ENCODE peak calls at places on chromosomes 3 and 15, in four cellular contexts. X, E, T and J are unnamed samples. For H3K27me3 and H3K36me3, the result is how much of the 10 kb centered on the place peaks cover.

GRCh38 chr3:63324621-63325020 is 46.5 kb downstream of the SYNPR start:
- DNase-seq in X (no peak), E (no peak), T (no peak), J (no peak)

GRCh38 chr3:154060606-154061380 is 60.4 kb upstream of the ARHGEF26 start:
- DNase-seq in X (no peak), E (no peak), T (no peak), J (no peak)

GRCh38 chr15:55337160-55337559 is 18.1 kb downstream of the PIGB start:
- DNase-seq in X (no peak), E (no peak), T (no peak), J (no peak)

GRCh38 chr3:176075491-176075890 is 1121.8 kb downstream of the TBL1XR1 start:
- DNase-seq in X (no peak), E (no peak), T (no peak), J (no peak)

GRCh38 chr15:43911235-43911661 is 84.4 kb downstream of the WDR76 start:
- DNase-seq in X (no peak), E (no peak), T (no peak), J (no peak)

GRCh38 chr15:81327526-81327925 is 3.6 kb upstream of the STARD5 start:
- DNase-seq in X (no peak), E (no peak), T (no peak), J (no peak)

GRCh38 chr3:22496641-22497040 is 706.5 kb upstream of the UBE2E2 start:
- DNase-seq in X (no peak), E (no peak), T (no peak), J (no peak)

GRCh38 chr3:111924283-111924682 is 54.5 kb upstream of the ABHD10 start:
- DNase-seq in X (no peak), E (peak), T (peak), J (peak)

GRCh38 chr3:171055336-171056178 is 29.0 kb upstream of the SLC2A2 start:
- DNase-seq in X (no peak), E (no peak), T (no peak), J (no peak)

GRCh38 chr3:155332668-155333160 is 39.2 kb upstream of the STRIT1 start:
- DNase-seq in X (no peak), E (no peak), T (no peak), J (no peak)

GRCh38 chr3:197203714-197204146 is 94.7 kb downstream of the DLG1 start:
- DNase-seq in X (no peak), E (no peak), T (no peak), J (no peak)

GRCh38 chr15:32642667-32643425 is 1.3 kb downstream of the SCG5 start:
- DNase-seq in X (no peak), E (no peak), T (no peak), J (no peak)

GRCh38 chr3:157263027-157263426 is 103.1 kb upstream of the CCNL1 start:
- DNase-seq in X (no peak), E (no peak), T (no peak), J (no peak)

GRCh38 chr3:12996181-12996506 is 77.1 kb downstream of the IQSEC1 start:
- DNase-seq in X (no peak), E (no peak), T (no peak), J (no peak)

GRCh38 chr3:123405021-123405420 is 43.9 kb downstream of the ADCY5 start:
- DNase-seq in X (no peak), E (no peak), T (no peak), J (no peak)

GRCh38 chr3:29436612-29437313 is 155.9 kb downstream of the RBMS3 start:
- DNase-seq in X (no peak), E (no peak), T (no peak), J (no peak)

GRCh38 chr3:30835667-30836066 is 58.8 kb downstream of the GADL1 start:
- DNase-seq in X (no peak), E (no peak), T (no peak), J (no peak)

GRCh38 chr3:13190376-13190762 is 117.1 kb upstream of the IQSEC1 start:
- DNase-seq in X (no peak), E (no peak), T (no peak), J (no peak)

GRCh38 chr3:138206196-138206595 is 19.1 kb downstream of the ARMC8 start:
- DNase-seq in X (no peak), E (no peak), T (no peak), J (no peak)

GRCh38 chr3:194874206-194874605 is 188.5 kb downstream of the FAM43A start:
- DNase-seq in X (no peak), E (no peak), T (no peak), J (no peak)

GRCh38 chr3:188319569-188319968 is 165.6 kb downstream of the LPP start:
- DNase-seq in X (no peak), E (no peak), T (no peak), J (no peak)

GRCh38 chr15:31332020-31332680 is 5.5 kb downstream of the KLF13 start:
- DNase-seq in X (no peak), E (no peak), T (no peak), J (no peak)

GRCh38 chr3:16927485-16927884 is 42.7 kb downstream of the PLCL2 start:
- DNase-seq in X (no peak), E (no peak), T (no peak), J (no peak)

GRCh38 chr3:16174389-16174788 is at the start of gene GALNT15:
- DNase-seq in X (no peak), E (peak), T (peak), J (peak)

GRCh38 chr15:63999177-63999576 is 47.1 kb downstream of the DAPK2 start:
- DNase-seq in X (no peak), E (no peak), T (no peak), J (no peak)

GRCh38 chr3:141370065-141370533 is 1.8 kb downstream of the ZBTB38 start:
- DNase-seq in X (peak), E (no peak), T (peak), J (peak)

GRCh38 chr3:157136647-157137387 is 23.1 kb downstream of the CCNL1 start:
- DNase-seq in X (no peak), E (peak), T (peak), J (peak)

GRCh38 chr3:80357761-80358160 is 590.0 kb upstream of the ROBO1 start:
- DNase-seq in X (no peak), E (no peak), T (no peak), J (no peak)

GRCh38 chr3:171234298-171235020 is 207.9 kb upstream of the SLC2A2 start:
- DNase-seq in X (no peak), E (peak), T (no peak), J (no peak)

GRCh38 chr15:83123529-83123928 is 16.1 kb downstream of the TM6SF1 start:
- DNase-seq in X (no peak), E (no peak), T (no peak), J (no peak)

GRCh38 chr3:46666471-46666845 is 27.0 kb downstream of the ALS2CL start:
- DNase-seq in X (no peak), E (no peak), T (peak), J (no peak)

GRCh38 chr15:35442734-35443133 is 103.2 kb downstream of the DPH6 start:
- DNase-seq in X (no peak), E (no peak), T (no peak), J (no peak)

GRCh38 chr3:127442551-127442950 is 148.0 kb downstream of the TPRA1 start:
- DNase-seq in X (no peak), E (no peak), T (peak), J (no peak)

GRCh38 chr3:162130582-162130981 is 634.0 kb downstream of the OTOL1 start:
- DNase-seq in X (no peak), E (no peak), T (no peak), J (no peak)

GRCh38 chr3:157330206-157330605 is 106.4 kb upstream of the PTX3 start:
- DNase-seq in X (no peak), E (no peak), T (no peak), J (no peak)

GRCh38 chr3:74897006-74897405 is 282.5 kb upstream of the CNTN3 start:
- DNase-seq in X (no peak), E (no peak), T (no peak), J (no peak)
- TF ChIP-seq CTCF in X (peak), E (no peak), T (no peak), J (no peak)

DNA sequence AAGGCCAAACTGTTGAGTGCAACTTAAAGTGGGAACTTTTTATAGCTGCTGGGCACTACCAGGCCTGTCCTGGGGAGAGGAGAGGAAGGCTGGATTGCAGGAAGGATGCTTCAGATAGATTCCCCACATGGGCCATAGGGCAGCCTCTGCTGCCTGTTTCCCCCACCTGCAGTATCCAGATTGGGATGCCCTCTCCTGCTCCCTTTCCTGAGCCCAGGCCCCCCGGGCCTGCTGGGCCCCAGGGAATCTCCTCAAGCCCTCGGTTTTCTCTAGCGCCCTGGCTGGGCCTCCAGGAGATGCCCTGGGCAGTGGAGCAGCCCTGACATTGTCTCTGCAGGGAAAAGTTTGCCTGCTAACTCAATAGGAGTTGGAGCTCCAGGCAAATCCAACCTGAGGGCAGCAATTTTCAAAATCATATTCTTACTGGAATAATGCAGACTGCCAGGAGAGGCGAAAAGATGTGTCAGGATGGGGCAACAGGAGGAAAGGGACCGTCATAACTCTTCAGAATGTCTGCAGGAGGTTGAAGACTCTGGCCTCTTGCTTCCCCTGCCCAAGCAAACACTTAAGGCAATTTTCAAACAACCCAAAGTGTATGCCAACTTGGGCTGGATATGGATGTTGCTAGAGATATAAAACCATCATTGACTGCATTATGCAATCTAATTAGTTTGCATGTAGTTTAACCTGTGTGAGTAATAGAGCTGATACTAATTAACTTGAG is 4.4 kb downstream of the NR2F2 start:
- DNase-seq in X (no peak), E (no peak), T (no peak), J (peak)
- H3K27me3 ChIP-seq in X (under half), E (under half), T (under half), J (under half)

DNA sequence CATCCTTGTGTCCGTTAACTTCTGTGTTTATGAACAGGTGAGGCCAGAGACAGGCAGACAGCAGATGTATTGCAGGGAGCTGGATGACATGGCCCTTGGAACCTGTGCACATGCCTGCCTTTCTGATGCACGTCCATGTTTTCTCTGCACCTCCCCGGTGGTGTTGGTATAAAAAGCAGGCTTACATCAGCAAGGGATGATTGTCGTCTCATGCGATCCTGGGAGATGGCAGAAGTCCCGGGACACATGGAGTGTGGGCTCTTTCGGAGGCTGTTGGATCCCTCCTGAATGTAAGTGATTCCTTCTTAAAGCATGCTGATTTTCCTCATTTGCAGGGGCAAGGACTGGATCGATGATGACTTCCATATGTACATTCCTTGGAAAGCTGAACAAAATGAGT is 134.8 kb downstream of the SNRPN start:
- DNase-seq in X (no peak), E (no peak), T (no peak), J (no peak)
- H3K36me3 ChIP-seq in X (under half), E (under half), T (half or more), J (under half)

GRCh38 chr15:40702077-40702476 is 7.1 kb downstream of the RAD51 start:
- DNase-seq in X (no peak), E (no peak), T (no peak), J (no peak)
- TF ChIP-seq CTCF in X (peak), E (no peak), T (no peak), J (no peak)

GRCh38 chr3:10443791-10444429 is 61.5 kb downstream of the ATP2B2 start:
- DNase-seq in X (no peak), E (no peak), T (no peak), J (no peak)
- H3K27me3 ChIP-seq in X (under half), E (under half), T (under half), J (under half)

DNA sequence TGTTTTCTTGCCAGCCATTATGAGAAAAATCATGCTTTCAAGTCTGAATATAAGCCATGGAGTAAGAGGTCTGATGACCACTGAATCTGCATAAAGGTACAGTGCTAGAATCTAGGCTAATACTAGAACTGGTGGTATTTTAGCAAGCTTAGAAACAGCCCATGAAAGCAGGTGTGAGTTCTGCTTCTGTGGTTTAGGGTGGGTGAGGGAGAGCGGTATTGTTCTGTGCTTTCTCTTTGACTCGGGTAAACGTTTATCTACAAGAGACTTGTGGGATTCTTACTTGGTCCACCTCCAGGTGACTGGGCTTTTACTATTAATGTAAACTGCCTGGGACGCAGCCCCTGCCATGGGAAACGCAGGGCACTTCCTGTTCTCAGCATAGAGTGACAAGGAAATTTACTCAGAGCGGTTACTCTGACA is 55.2 kb downstream of the PGPEP1L start:
- DNase-seq in X (peak), E (no peak), T (peak), J (no peak)
- H3K36me3 ChIP-seq in X (under half), E (under half), T (under half), J (under half)

DNA sequence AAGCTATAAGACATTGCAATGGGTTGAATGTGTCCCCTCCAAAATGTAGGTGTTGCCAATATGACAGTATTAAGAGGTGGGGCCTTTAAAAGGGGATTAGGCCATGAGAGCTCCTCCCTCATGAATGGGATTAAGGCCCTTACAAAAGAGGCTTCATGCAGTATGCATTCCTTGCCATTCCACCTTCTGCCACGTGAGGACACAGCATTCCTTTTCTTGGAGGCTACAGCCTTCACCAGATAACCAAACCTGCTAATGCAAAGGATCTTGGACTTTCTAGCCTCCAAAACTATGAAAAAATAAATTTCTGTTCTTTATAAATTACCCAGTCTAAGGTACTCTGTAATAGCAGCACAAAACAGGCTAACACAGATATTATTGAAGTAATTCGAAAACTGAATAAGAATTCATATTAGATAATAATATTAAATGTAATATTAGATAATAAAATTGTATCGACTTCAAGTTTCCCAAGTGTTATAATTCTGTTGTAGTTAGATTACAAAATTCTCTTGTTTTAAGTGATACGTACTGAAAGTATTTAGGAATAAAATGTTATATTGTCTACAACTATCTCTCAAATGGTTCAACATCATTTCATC is 29.4 kb upstream of the ATP8B4 start:
- DNase-seq in X (no peak), E (no peak), T (no peak), J (peak)
- TF ChIP-seq CTCF in X (peak), E (no peak), T (no peak), J (peak)

DNA sequence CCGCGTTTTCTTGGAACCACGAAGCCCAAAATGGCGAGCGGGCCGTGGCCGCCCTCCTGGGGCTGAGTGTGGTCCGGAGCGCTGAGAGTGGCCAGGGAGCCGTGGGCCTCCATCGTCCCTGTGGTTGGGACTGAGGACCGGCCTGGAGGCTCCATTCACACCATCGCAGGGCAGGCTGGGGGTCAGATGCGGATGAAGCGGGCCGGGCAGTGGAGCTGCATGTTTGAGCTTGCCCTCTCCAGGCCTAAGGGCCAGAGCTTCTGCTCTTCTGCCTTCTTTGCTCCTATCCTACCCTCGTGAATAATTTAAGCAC is 44.8 kb upstream of the POLG start:
- DNase-seq in X (no peak), E (no peak), T (no peak), J (no peak)
- H3K27me3 ChIP-seq in X (under half), E (under half), T (half or more), J (half or more)

GRCh38 chr3:42194943-42195510 is 71.0 kb downstream of the CCK start:
- DNase-seq in X (peak), E (no peak), T (no peak), J (no peak)

GRCh38 chr3:42189746-42190145 is 76.2 kb downstream of the CCK start:
- DNase-seq in X (no peak), E (no peak), T (peak), J (no peak)

GRCh38 chr3:42190701-42191442 is 75.1 kb downstream of the CCK start:
- DNase-seq in X (no peak), E (peak), T (peak), J (peak)

GRCh38 chr3:42191443-42191747 is 74.6 kb downstream of the CCK start:
- DNase-seq in X (peak), E (no peak), T (no peak), J (no peak)

DNA sequence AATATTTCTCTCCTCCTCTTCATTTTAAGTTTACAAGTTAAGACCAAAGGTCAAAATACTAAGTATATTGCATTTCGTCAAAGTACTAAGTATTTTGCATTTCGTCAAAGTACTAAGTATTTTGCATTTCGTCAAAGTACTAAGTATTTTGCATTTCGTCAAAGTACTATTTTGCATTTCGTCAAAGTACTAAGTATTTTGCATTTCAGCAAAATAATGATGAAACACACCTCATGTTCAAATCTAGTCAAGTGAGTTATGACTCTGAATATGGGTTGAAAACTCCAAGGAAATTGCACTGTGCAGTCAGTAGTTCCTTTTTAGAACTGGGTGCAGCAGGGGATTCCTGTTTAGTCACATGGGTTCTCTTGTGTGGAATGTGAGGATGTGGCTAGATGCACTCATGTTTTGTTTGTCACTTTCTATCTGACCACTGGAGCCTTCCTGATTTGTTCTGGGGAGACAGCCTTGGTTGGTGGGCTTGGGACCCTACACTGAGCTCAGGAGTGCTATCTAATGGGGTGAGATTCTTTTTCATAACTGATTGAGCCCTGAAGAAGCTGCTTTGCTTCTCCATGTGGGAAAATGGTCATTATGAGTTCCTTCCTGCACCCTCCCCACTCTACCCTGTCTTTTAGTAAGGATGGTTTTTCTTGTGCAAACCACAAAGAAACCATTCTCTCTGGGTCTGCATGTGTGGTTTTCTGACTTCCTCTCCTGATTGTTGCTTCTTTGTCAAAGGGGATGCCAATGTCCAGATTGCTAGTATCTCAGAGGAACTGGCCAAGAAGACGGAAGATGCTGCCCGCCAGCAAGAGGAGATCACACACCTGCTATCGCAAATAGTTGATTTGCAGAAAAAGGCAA is 73.4 kb downstream of the CCK start:
- DNase-seq in X (peak), E (no peak), T (no peak), J (no peak)
- H3K36me3 ChIP-seq in X (under half), E (under half), T (under half), J (under half)